ENCODE peak calls at places on chromosomes 16 and 17, in eight cellular contexts. F, N, U, G, O, R, A and Y are unnamed samples.
A peak's percentile ranks its signal among the peaks of the same experiment; 100 is the strongest.

GRCh38 chr17:39913989-39914388 is 4.4 kb downstream of the GSDMB start:
- DNase-seq in A (no peak), F (no peak), N (no peak), R (no peak), U (no peak), O (no peak), G (no peak), Y (no peak)

GRCh38 chr17:8016632-8017424 is 14.4 kb downstream of the GUCY2D start:
- DNase-seq in F (peak; percentile 41), U (peak; percentile 19), N (no peak), R (no peak), O (peak; percentile 64), G (no peak), A (no peak), Y (peak; percentile 65)

GRCh38 chr16:2715519-2715918 is 4.5 kb downstream of the PRSS27 start:
- DNase-seq in F (peak; percentile 51), G (peak; percentile 78), R (no peak), A (no peak), N (peak; percentile 46), O (peak; percentile 61), U (peak; percentile 83), Y (peak; percentile 57)

GRCh38 chr16:9630119-9630518 is 538.7 kb downstream of the HAPSTR1 start:
- DNase-seq in O (no peak), G (no peak), N (no peak), A (no peak), F (no peak), U (no peak), R (no peak), Y (no peak)

GRCh38 chr17:9924735-9925191 is 19.7 kb upstream of the RCVRN start:
- DNase-seq in N (peak; percentile 75), A (peak; percentile 48), O (no peak), R (no peak), U (no peak), G (peak; percentile 42), F (peak; percentile 73), Y (peak; percentile 78)

GRCh38 chr16:8729779-8730334 is 55.4 kb downstream of the ABAT start:
- DNase-seq in N (no peak), U (no peak), G (no peak), F (peak; percentile 3), A (no peak), O (no peak), R (no peak), Y (no peak)

GRCh38 chr17:14047591-14047990 is 21.7 kb upstream of the COX10 start:
- DNase-seq in R (no peak), U (no peak), A (no peak), G (no peak), O (no peak), N (no peak), F (no peak), Y (no peak)

GRCh38 chr17:17080181-17080631 is 37.9 kb downstream of the MPRIP start:
- DNase-seq in U (no peak), R (no peak), F (no peak), A (no peak), N (no peak), O (no peak), G (peak; percentile 28), Y (no peak)

GRCh38 chr17:4969551-4970231 is 2.1 kb upstream of the SPAG7 start:
- DNase-seq in R (no peak), U (no peak), O (peak; percentile 57), F (no peak), A (no peak), G (no peak), N (peak; percentile 55), Y (peak; percentile 49)

GRCh38 chr17:4967539-4968165 is at the start of gene SPAG7:
- DNase-seq in O (peak; percentile 95), N (peak; percentile 98), G (peak; percentile 97), A (peak; percentile 90), F (peak; percentile 99), U (peak; percentile 90), R (peak; percentile 93), Y (peak; percentile 99)

GRCh38 chr17:4966844-4967538 is 626 bp downstream of the SPAG7 start:
- DNase-seq in U (peak; percentile 91), O (peak; percentile 99), N (peak; percentile 100), G (peak; percentile 97), R (peak; percentile 99), F (peak; percentile 100), A (peak; percentile 100), Y (peak; percentile 100)

GRCh38 chr17:4968916-4969550 is 1.4 kb upstream of the SPAG7 start:
- DNase-seq in A (no peak), N (peak; percentile 95), R (peak; percentile 51), F (no peak), U (no peak), O (peak; percentile 49), G (peak; percentile 55), Y (peak; percentile 95)

DNA sequence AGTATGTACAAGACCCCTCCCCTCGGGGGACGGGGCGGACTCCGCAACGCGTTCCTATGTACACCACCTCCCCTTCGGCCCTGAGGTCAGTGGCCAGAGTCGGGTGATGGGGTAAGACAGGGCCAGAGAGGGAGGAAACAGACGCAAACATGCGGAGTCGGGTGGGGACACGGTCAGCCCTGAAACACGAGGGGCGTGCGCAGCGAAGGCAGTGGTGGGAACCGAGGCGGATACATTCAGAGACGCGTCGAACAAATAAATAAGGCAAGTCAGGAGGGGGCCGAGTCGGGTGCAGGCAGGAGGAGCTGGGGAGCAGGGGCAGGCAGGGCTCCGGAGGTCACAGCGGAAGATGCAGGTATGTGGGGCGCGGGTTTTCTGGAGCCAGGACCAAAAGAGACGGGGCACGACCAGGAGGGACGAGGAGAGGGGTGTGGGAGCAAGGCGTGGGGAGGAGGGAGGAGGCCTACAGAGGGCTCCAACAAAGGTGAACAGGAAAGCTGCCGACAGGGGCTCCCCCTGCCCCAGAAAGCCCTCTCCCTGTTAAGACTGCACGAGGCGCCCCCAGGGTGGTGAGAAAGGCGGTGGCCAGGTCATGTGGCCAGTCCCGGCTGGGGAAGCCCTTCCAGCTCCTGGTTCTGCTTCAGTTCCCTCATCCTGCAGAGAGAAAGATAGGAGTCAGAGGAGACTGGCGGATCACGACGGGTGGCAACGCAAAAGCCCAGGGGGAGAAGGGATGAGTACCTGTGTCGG is 724 bp upstream of the SPAG7 start:
- DNase-seq in U (no peak), F (peak; percentile 15), A (no peak), O (peak; percentile 51), G (no peak), N (no peak), R (no peak), Y (peak; percentile 43)
- TF ChIP-seq CTCF in U (no peak), F (no peak), A (no peak), O (no peak), G (no peak), N (no peak), R (no peak), Y (no peak)

DNA sequence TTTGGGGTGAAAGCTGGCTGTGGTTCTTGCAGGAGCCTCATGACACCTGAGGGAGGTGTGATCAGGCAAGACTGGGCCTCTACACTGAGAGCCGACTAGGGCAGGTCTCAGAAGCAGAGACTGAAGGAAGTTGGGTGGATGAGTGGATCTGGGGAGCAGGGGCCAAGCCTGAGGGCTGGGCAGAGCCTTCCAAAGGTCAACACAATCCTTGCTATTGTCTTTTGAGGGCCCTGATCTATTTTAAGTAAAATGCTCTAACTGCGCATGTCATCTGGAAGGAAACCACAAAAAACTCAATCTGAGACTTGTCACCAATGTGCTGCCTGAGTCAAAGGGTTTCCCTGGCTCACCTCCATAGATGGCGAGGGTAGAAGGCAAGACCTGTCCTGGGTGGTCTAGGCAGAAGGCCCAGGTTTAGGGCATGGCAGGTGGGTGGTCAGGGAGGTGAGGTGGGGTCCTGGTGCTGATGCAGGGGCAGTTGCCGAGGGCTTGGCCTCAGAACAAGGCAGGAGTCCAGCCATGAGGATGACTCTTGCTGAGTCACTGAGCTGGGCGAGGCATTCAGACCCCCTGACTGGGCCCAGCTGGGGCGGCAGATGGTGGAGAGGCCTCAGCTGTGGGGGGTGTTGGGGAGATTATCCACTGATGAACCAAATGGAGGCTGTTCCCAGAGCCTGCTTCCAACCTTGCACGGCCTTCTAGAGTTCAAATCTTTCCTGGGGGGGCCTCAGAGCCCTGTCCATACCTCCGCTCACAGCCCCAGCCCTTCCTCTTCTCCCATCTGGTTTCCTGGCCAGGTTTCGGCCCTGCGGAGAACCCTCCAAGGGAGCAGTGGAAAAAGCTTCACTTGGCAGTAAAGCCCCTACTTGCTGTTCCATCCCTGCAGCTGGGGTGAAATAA is 5.1 kb downstream of the MVP start:
- DNase-seq in O (peak; percentile 77), A (no peak), F (peak; percentile 77), N (peak; percentile 90), G (peak; percentile 81), U (no peak), R (peak; percentile 74), Y (peak; percentile 77)
- H3K4me3 ChIP-seq in O (no peak overlapping the region), A (no peak overlapping the region), F (no peak overlapping the region), N (no peak overlapping the region), G (no peak overlapping the region), U (no peak overlapping the region), R (no peak overlapping the region), Y (peak overlapping the region; percentile 22)

DNA sequence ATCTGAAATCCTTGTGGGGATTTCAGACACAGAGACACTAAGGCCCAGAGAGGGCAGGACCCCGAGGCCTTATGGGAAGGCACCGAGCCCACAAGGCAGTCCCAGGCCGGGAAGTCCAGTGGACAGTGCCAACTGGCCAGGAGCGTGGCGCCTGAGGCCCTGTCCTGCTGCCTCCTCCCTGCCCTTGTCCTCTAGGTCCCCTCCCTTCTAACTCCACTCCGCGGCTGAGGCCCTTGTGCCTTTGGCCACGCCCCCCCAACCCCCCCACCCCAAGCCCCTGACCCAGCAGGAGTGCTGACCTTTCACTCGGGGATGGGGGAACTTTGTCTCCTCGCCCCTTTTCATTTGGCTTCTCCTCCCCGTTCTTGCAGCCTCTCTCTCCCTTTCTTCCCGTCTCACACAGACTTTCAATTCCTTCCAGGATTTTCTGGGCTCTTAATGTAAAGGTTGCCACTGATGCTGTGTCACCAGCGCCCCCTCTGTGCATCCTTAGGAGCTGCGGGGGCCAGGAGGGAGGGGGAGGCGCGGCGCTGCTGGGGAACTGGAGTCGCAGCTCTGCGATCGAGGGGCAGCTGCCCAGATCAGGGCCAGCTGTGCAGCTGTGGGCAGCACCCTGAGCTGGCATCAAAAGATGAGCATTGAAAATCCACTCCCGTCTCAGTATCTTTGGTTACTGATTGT is 29.1 kb downstream of the CRHR1 start:
- DNase-seq in O (no peak), R (no peak), F (no peak), A (no peak), G (no peak), U (no peak), N (no peak), Y (no peak)
- TF ChIP-seq CTCF in O (no peak), R (no peak), F (no peak), A (no peak), G (no peak), U (no peak), N (peak; percentile 31), Y (peak; percentile 17)

GRCh38 chr16:49556252-49557069 is 182.9 kb downstream of the C16orf78 start:
- DNase-seq in O (no peak), U (no peak), N (peak; percentile 35), G (no peak), R (no peak), F (peak; percentile 66), A (no peak), Y (peak; percentile 5)

GRCh38 chr16:49559242-49559641 is 185.6 kb downstream of the C16orf78 start:
- DNase-seq in N (no peak), O (no peak), G (no peak), U (no peak), A (no peak), F (no peak), R (no peak), Y (no peak)

GRCh38 chr16:49558451-49558850 is 184.8 kb downstream of the C16orf78 start:
- DNase-seq in O (no peak), R (no peak), N (no peak), A (no peak), G (no peak), F (no peak), U (no peak), Y (no peak)

GRCh38 chr16:49560018-49560830 is 186.6 kb downstream of the C16orf78 start:
- DNase-seq in U (no peak), R (no peak), F (no peak), O (no peak), G (no peak), A (no peak), N (no peak), Y (no peak)

DNA sequence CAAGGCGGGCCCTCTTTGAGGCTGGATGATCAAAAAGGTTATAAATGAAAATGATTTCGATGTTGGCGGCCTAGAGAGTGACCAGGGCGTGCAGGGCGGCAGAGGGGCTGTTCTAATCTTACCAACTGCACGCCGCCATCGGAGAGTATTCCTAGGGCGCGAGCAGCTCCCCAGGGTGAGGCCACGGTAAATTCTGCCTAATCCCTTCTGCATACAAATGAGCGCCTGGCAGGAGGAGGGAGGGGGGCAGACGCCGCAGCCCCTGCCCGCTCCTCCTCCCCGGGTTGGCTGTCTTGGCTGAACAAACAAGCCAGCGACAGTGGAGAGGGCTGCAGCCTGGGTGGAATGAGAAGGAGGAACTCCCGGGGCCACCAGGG is 183.5 kb downstream of the C16orf78 start:
- DNase-seq in N (no peak), U (no peak), R (no peak), A (no peak), G (no peak), F (no peak), O (no peak), Y (no peak)
- H3K4me3 ChIP-seq in N (no peak overlapping the region), U (no peak overlapping the region), R (no peak overlapping the region), A (no peak overlapping the region), G (no peak overlapping the region), F (no peak overlapping the region), O (no peak overlapping the region), Y (no peak overlapping the region)